ENCODE peak calls at places on chromosome 5, in nine cellular contexts. H is MCF 10A, K is bronchial epithelial cell, N is NCI-H1092, R is PC-3, E is IMR-90, T is fibroblast of pulmonary artery, M is posterior cingulate gyrus, Y is left lobe of liver. G is an unnamed sample.

GRCh38 chr5:34751807-34752736 is 86.9 kb upstream of the TTC23L start:
- DNase-seq in H (no peak), K (no peak), N (no peak), R (peak; percentile 19), E (no peak), T (peak; percentile 21), M (no peak), Y (no peak), G (no peak)

GRCh38 chr5:116573617-116574431 is 799 bp downstream of the SEMA6A start:
- DNase-seq in H (peak; percentile 32), K (no peak), N (no peak), R (no peak), E (no peak), T (peak; percentile 22), M (peak; percentile 84), Y (peak; percentile 45), G (no peak)

GRCh38 chr5:68279960-68280359 is 64.4 kb downstream of the PIK3R1 start:
- DNase-seq in H (no peak), K (no peak), N (no peak), R (no peak), E (no peak), T (no peak), M (no peak), Y (no peak), G (no peak)

GRCh38 chr5:107476783-107477182 is 194.0 kb downstream of the EFNA5 start:
- DNase-seq in H (peak; percentile 60), K (peak; percentile 72), N (no peak), R (no peak), E (no peak), T (peak; percentile 90), M (no peak), Y (no peak), G (no peak)

GRCh38 chr5:77644443-77645157 is 6.1 kb upstream of the OTP start:
- DNase-seq in H (no peak), K (no peak), N (no peak), R (no peak), E (no peak), T (no peak), M (peak; percentile 70), Y (no peak), G (no peak)

GRCh38 chr5:9431496-9432258 is 114.2 kb downstream of the SEMA5A start:
- DNase-seq in H (no peak), K (no peak), N (no peak), R (no peak), E (peak; percentile 81), T (peak; percentile 58), M (no peak), Y (no peak), G (no peak)

GRCh38 chr5:114391321-114391720 is 29.5 kb downstream of the KCNN2 start:
- DNase-seq in H (no peak), K (peak; percentile 6), N (no peak), R (peak; percentile 52), E (peak; percentile 76), T (peak; percentile 13), M (no peak), Y (no peak), G (peak; percentile 6)

GRCh38 chr5:45454114-45454513 is 242.1 kb downstream of the HCN1 start:
- DNase-seq in H (peak; percentile 72), K (peak; percentile 18), N (peak; percentile 3), R (peak; percentile 61), E (peak; percentile 20), T (peak; percentile 18), M (peak; percentile 12), Y (no peak), G (no peak)

GRCh38 chr5:410911-411517 is 32.0 kb upstream of the EXOC3 start:
- DNase-seq in H (no peak), K (no peak), N (no peak), R (no peak), E (peak; percentile 58), T (no peak), M (no peak), Y (no peak), G (no peak)

GRCh38 chr5:102617187-102617856 is 118.5 kb upstream of the SLCO6A1 start:
- DNase-seq in H (no peak), K (no peak), N (no peak), R (no peak), E (no peak), T (no peak), M (no peak), Y (no peak), G (no peak)

GRCh38 chr5:43036409-43036808 is 3.7 kb downstream of the ANXA2R start:
- DNase-seq in H (no peak), K (no peak), N (no peak), R (no peak), E (no peak), T (no peak), M (no peak), Y (no peak), G (no peak)

GRCh38 chr5:160923927-160924705 is 72.1 kb upstream of the ATP10B start:
- DNase-seq in H (no peak), K (peak; percentile 84), N (no peak), R (peak; percentile 34), E (no peak), T (no peak), M (no peak), Y (no peak), G (no peak)

GRCh38 chr5:91018185-91018584 is 364.9 kb downstream of the ARRDC3 start:
- DNase-seq in H (peak; percentile 9), K (no peak), N (no peak), R (no peak), E (peak; percentile 27), T (no peak), M (no peak), Y (no peak), G (no peak)

GRCh38 chr5:67234671-67235176 is 38.1 kb upstream of the CD180 start:
- DNase-seq in H (peak; percentile 92), K (peak; percentile 49), N (no peak), R (peak; percentile 76), E (peak; percentile 76), T (peak; percentile 91), M (no peak), Y (peak; percentile 61), G (peak; percentile 45)

GRCh38 chr5:90888511-90889324 is 330.1 kb downstream of the ADGRV1 start:
- DNase-seq in H (peak; percentile 86), K (peak; percentile 95), N (no peak), R (peak; percentile 93), E (peak; percentile 35), T (peak; percentile 50), M (no peak), Y (no peak), G (peak; percentile 63)

GRCh38 chr5:105680858-105681257 is 1989.9 kb downstream of the EFNA5 start:
- DNase-seq in H (no peak), K (no peak), N (no peak), R (no peak), E (no peak), T (no peak), M (no peak), Y (no peak), G (no peak)

GRCh38 chr5:138465288-138466057 is at the start of gene EGR1:
- DNase-seq in H (peak; percentile 98), K (peak; percentile 78), N (peak; percentile 81), R (peak; percentile 70), E (peak; percentile 94), T (peak; percentile 96), M (peak; percentile 99), Y (peak; percentile 96), G (peak; percentile 93)

GRCh38 chr5:178324481-178325310 is 92.1 kb upstream of the PHYKPL start:
- DNase-seq in H (no peak), K (no peak), N (no peak), R (no peak), E (no peak), T (no peak), M (peak; percentile 59), Y (no peak), G (no peak)

GRCh38 chr5:135944967-135945560 is 9.7 kb downstream of the LECT2 start:
- DNase-seq in H (peak; percentile 94), K (peak; percentile 80), N (peak; percentile 28), R (peak; percentile 80), E (peak; percentile 89), T (peak; percentile 93), M (no peak), Y (peak; percentile 52), G (peak; percentile 44)

GRCh38 chr5:150266807-150267408 is 22.7 kb downstream of the CAMK2A start:
- DNase-seq in H (no peak), K (no peak), N (peak; percentile 83), R (no peak), E (no peak), T (no peak), M (peak; percentile 41), Y (peak; percentile 74), G (no peak)

GRCh38 chr5:113693621-113694130 is 180.2 kb downstream of the YTHDC2 start:
- DNase-seq in H (no peak), K (no peak), N (peak; percentile 47), R (no peak), E (no peak), T (no peak), M (no peak), Y (no peak), G (no peak)

GRCh38 chr5:148974638-148975330 is 88.1 kb downstream of the SH3TC2 start:
- DNase-seq in H (peak; percentile 56), K (peak; percentile 68), N (no peak), R (peak; percentile 70), E (no peak), T (no peak), M (no peak), Y (no peak), G (peak; percentile 45)

G was measured in foreskin keratinocyte.